ENCODE peak calls at places on chromosomes 3 and 15, in four cellular contexts. G, X, V and P are unnamed samples.
A peak's percentile ranks its signal among the peaks of the same experiment; 100 is the strongest.

GRCh38 chr3:103048371-103048722 is 613.5 kb downstream of the ZPLD1 start:
- DNase-seq in G (no peak), X (no peak), V (no peak), P (peak; percentile 5)

GRCh38 chr3:172517859-172518466 is 5.3 kb downstream of the TNFSF10 start:
- DNase-seq in G (no peak), X (no peak), V (no peak), P (peak; percentile 28)

GRCh38 chr3:34035775-34036174 is 237.3 kb downstream of the PDCD6IP start:
- DNase-seq in G (no peak), X (no peak), V (no peak), P (no peak)

GRCh38 chr3:172104471-172105072 is 65.2 kb downstream of the FNDC3B start:
- DNase-seq in G (no peak), X (no peak), V (peak; percentile 55), P (peak; percentile 79)

GRCh38 chr15:30791239-30791638 is 112.5 kb upstream of the FAN1 start:
- DNase-seq in G (no peak), X (no peak), V (no peak), P (peak; percentile 1)

GRCh38 chr3:63857311-63857710 is 6.3 kb downstream of the THOC7 start:
- DNase-seq in G (no peak), X (no peak), V (no peak), P (peak; percentile 57)

GRCh38 chr3:172520332-172520831 is 2.8 kb downstream of the TNFSF10 start:
- DNase-seq in G (no peak), X (no peak), V (no peak), P (peak; percentile 93)

GRCh38 chr15:29939404-29939803 is 117.1 kb upstream of the TJP1 start:
- DNase-seq in G (no peak), X (no peak), V (no peak), P (peak; percentile 76)

GRCh38 chr15:80920271-80920699 is 69.3 kb downstream of the MESD start:
- DNase-seq in G (no peak), X (no peak), V (no peak), P (no peak)

GRCh38 chr15:65146438-65146837 is 12.8 kb upstream of the PDCD7 start:
- DNase-seq in G (no peak), X (no peak), V (no peak), P (no peak)

GRCh38 chr3:65953881-65954733 is 84.6 kb downstream of the MAGI1 start:
- DNase-seq in G (peak; percentile 33), X (peak; percentile 57), V (peak; percentile 90), P (peak; percentile 3)

GRCh38 chr15:63324770-63325169 is 47.4 kb downstream of the APH1B start:
- DNase-seq in G (no peak), X (no peak), V (no peak), P (no peak)

GRCh38 chr3:149771652-149772271 is 19.5 kb upstream of the COMMD2 start:
- DNase-seq in G (no peak), X (peak; percentile 54), V (peak; percentile 21), P (peak; percentile 35)

GRCh38 chr15:28984421-28985375 is 98.9 kb downstream of the APBA2 start:
- DNase-seq in G (no peak), X (no peak), V (no peak), P (no peak)

GRCh38 chr3:63967675-63968611 is 55.4 kb downstream of the PSMD6 start:
- DNase-seq in G (peak; percentile 30), X (no peak), V (peak; percentile 57), P (peak; percentile 39)

GRCh38 chr15:45134682-45135604 is 5.1 kb downstream of the DUOX1 start:
- DNase-seq in G (no peak), X (no peak), V (peak; percentile 59), P (no peak)

GRCh38 chr15:70474682-70475438 is 288.5 kb downstream of the UACA start:
- DNase-seq in G (peak; percentile 36), X (peak; percentile 82), V (no peak), P (peak; percentile 97)

GRCh38 chr3:24096695-24097290 is 151.7 kb downstream of the NR1D2 start:
- DNase-seq in G (no peak), X (no peak), V (no peak), P (no peak)

GRCh38 chr3:901953-902778 is 190.7 kb upstream of the CNTN6 start:
- DNase-seq in G (no peak), X (no peak), V (no peak), P (peak; percentile 18)

GRCh38 chr3:11749486-11749885 is 97.2 kb downstream of the TAMM41 start:
- DNase-seq in G (no peak), X (no peak), V (no peak), P (no peak)

GRCh38 chr3:34237946-34238345 is 439.5 kb downstream of the PDCD6IP start:
- DNase-seq in G (no peak), X (no peak), V (no peak), P (no peak)

GRCh38 chr3:55202320-55202719 is 274.5 kb upstream of the LRTM1 start:
- DNase-seq in G (no peak), X (no peak), V (no peak), P (peak; percentile 13)

GRCh38 chr3:100045696-100046095 is 68.6 kb downstream of the FILIP1L start:
- DNase-seq in G (peak; percentile 76), X (no peak), V (no peak), P (no peak)

GRCh38 chr3:126355777-126356372 is 1.3 kb downstream of the KLF15 start:
- DNase-seq in G (peak; percentile 98), X (peak; percentile 93), V (peak; percentile 99), P (no peak)

GRCh38 chr15:73902121-73903020 is 23.9 kb upstream of the LOXL1 start:
- DNase-seq in G (no peak), X (no peak), V (no peak), P (no peak)

GRCh38 chr3:50350527-50351317 is at the start of the genes CYB561D2 and NPRL2:
- DNase-seq in G (peak; percentile 98), X (peak; percentile 98), V (peak; percentile 98), P (peak; percentile 88)

GRCh38 chr3:154795582-154795981 is 284.5 kb upstream of the MME start:
- DNase-seq in G (no peak), X (no peak), V (no peak), P (peak; percentile 94)

GRCh38 chr3:184742676-184743135 is 30.8 kb upstream of the MAGEF1 start:
- DNase-seq in G (no peak), X (no peak), V (no peak), P (no peak)

GRCh38 chr3:8635625-8636024 is 9.0 kb downstream of the SSUH2 start:
- DNase-seq in G (no peak), X (no peak), V (no peak), P (no peak)

GRCh38 chr3:101081990-101082389 is 88.8 kb upstream of the ABI3BP start:
- DNase-seq in G (no peak), X (no peak), V (no peak), P (peak; percentile 35)

GRCh38 chr3:129429080-129429451 is 630 bp upstream of the EFCAB12 start:
- DNase-seq in G (no peak), X (no peak), V (no peak), P (no peak)

GRCh38 chr3:12508316-12508715 is 24.0 kb downstream of the TSEN2 start:
- DNase-seq in G (no peak), X (no peak), V (no peak), P (peak; percentile 96)

GRCh38 chr15:57914350-57915055 is 151.0 kb downstream of the ALDH1A2 start:
- DNase-seq in G (no peak), X (peak; percentile 43), V (no peak), P (peak; percentile 4)

GRCh38 chr3:9206287-9206686 is 43.2 kb downstream of the SRGAP3 start:
- DNase-seq in G (no peak), X (no peak), V (no peak), P (no peak)

GRCh38 chr15:86624261-86625036 is 544.8 kb downstream of the AGBL1 start:
- DNase-seq in G (peak; percentile 72), X (peak; percentile 61), V (peak; percentile 21), P (peak; percentile 92)

GRCh38 chr15:36844453-36845094 is 255.8 kb downstream of the MEIS2 start:
- DNase-seq in G (no peak), X (no peak), V (no peak), P (no peak)
- TF ChIP-seq CTCF in G (no peak), X (no peak), V (no peak), P (no peak)

GRCh38 chr3:190252080-190252479 is 70.2 kb downstream of the CLDN1 start:
- DNase-seq in G (no peak), X (no peak), V (no peak), P (peak; percentile 77)
- H3K4me3 ChIP-seq in G (no peak overlapping the region), X (no peak overlapping the region), V (no peak overlapping the region), P (no peak overlapping the region)

GRCh38 chr15:41487802-41488201 is 5.9 kb upstream of the ITPKA start:
- DNase-seq in G (no peak), X (no peak), V (no peak), P (no peak)

GRCh38 chr15:41492597-41493204 is 973 bp upstream of the ITPKA start:
- DNase-seq in G (no peak), X (no peak), V (no peak), P (no peak)

GRCh38 chr15:41489641-41490040 is 4.0 kb upstream of the ITPKA start:
- DNase-seq in G (no peak), X (no peak), V (no peak), P (no peak)

GRCh38 chr15:41491889-41492288 is 1.8 kb upstream of the ITPKA start:
- DNase-seq in G (no peak), X (no peak), V (no peak), P (no peak)

DNA sequence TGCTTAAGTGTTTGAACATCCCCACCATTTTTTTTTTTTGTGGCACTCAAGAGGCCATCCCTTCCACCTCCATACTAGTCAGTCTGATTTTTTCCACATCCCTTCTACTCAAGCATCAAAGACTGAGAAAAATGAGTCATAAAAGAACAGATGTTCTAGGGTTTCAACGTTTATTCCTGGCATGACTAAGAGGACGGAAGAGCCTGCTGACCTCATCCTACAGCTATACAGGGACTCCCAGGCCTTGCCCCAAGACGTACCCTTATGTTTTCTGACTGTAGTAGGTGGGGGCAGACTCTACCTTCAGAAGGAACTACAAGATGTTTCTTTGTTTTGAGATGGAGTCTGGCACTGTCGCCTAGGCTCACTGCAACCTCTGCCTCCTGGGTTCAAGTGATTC is 3.3 kb upstream of the ITPKA start:
- DNase-seq in G (no peak), X (no peak), V (no peak), P (peak; percentile 99)
- H3K27me3 ChIP-seq in G (peaks cover 62% of the 10 kb centered on the region), X (no peaks in the 10 kb centered on the region), V (no peaks in the 10 kb centered on the region), P (peaks cover 15% of the 10 kb centered on the region)

GRCh38 chr3:131547585-131547984 is 44.8 kb upstream of the MRPL3 start:
- DNase-seq in G (no peak), X (no peak), V (no peak), P (no peak)

GRCh38 chr3:131551761-131552160 is 49.0 kb upstream of the MRPL3 start:
- DNase-seq in G (no peak), X (no peak), V (no peak), P (peak; percentile 14)

GRCh38 chr3:131550562-131551188 is 47.9 kb upstream of the MRPL3 start:
- DNase-seq in G (no peak), X (no peak), V (no peak), P (no peak)

GRCh38 chr3:131553495-131554247 is 50.9 kb upstream of the MRPL3 start:
- DNase-seq in G (no peak), X (no peak), V (no peak), P (no peak)

DNA sequence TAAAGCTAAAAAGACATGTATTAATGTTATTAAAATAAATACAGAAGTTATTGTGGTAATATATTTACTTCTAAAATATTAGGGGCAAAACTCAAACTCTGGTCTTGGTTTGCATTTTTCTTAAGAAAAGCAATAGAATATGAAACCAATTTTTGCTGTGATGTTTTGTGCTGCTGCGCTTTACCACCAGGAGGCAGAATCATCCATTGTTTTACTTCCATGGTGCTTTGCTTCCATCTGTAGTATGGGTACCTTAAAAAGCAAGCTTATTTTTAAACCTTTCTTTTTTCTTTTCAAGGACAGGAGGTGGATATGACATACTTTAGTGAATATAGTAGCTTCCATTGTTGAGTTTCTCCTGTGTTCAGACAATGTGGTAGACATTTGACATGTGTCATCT is 46.6 kb upstream of the MRPL3 start:
- DNase-seq in G (no peak), X (no peak), V (no peak), P (peak; percentile 13)
- TF ChIP-seq CTCF in G (peak; percentile 17), X (no peak), V (no peak), P (peak; percentile 31)

GRCh38 chr3:42159147-42159546 is 68.0 kb downstream of the TRAK1 start:
- DNase-seq in G (no peak), X (no peak), V (no peak), P (no peak)
- H3K4me3 ChIP-seq in G (no peak overlapping the region), X (no peak overlapping the region), V (no peak overlapping the region), P (no peak overlapping the region)